ENCODE peak calls at places on chromosome 2, in six cellular contexts. V is Caco-2, L is colonic mucosa, K is brain microvascular endothelial cell, U is GM06990, M is HCT116. O is an unnamed sample.
A peak's percentile ranks its signal among the peaks of the same experiment; 100 is the strongest.

GRCh38 chr2:201622306-201622705 is 21.0 kb downstream of the TMEM237 start:
- DNase-seq in V (no peak), L (no peak), K (no peak), U (no peak), M (no peak), O (no peak)

GRCh38 chr2:74010087-74010541 is 25.4 kb downstream of the TET3 start:
- DNase-seq in V (no peak), L (no peak), K (no peak), U (no peak), M (no peak), O (peak; percentile 73)

GRCh38 chr2:9997936-9998335 is 45.4 kb upstream of the KLF11 start:
- DNase-seq in V (no peak), L (no peak), K (no peak), U (no peak), M (no peak), O (no peak)

GRCh38 chr2:98359986-98360385 is 13.7 kb downstream of the CNGA3 start:
- DNase-seq in V (no peak), L (no peak), K (no peak), U (no peak), M (no peak), O (no peak)

GRCh38 chr2:241820625-241821384 is 11.8 kb downstream of the NEU4 start:
- DNase-seq in V (no peak), L (no peak), K (no peak), U (peak; percentile 7), M (no peak), O (no peak)

GRCh38 chr2:1041012-1041805 is 90.6 kb downstream of the SNTG2 start:
- DNase-seq in V (no peak), L (no peak), K (no peak), U (no peak), M (no peak), O (no peak)

GRCh38 chr2:118686364-118686763 is 161.1 kb downstream of the EN1 start:
- DNase-seq in V (no peak), L (no peak), K (no peak), U (no peak), M (no peak), O (no peak)

GRCh38 chr2:240438810-240439697 is 3.6 kb downstream of the GPC1 start:
- DNase-seq in V (no peak), L (no peak), K (no peak), U (no peak), M (no peak), O (no peak)

GRCh38 chr2:12761109-12761508 is 44.4 kb downstream of the TRIB2 start:
- DNase-seq in V (no peak), L (no peak), K (no peak), U (no peak), M (no peak), O (no peak)

DNA sequence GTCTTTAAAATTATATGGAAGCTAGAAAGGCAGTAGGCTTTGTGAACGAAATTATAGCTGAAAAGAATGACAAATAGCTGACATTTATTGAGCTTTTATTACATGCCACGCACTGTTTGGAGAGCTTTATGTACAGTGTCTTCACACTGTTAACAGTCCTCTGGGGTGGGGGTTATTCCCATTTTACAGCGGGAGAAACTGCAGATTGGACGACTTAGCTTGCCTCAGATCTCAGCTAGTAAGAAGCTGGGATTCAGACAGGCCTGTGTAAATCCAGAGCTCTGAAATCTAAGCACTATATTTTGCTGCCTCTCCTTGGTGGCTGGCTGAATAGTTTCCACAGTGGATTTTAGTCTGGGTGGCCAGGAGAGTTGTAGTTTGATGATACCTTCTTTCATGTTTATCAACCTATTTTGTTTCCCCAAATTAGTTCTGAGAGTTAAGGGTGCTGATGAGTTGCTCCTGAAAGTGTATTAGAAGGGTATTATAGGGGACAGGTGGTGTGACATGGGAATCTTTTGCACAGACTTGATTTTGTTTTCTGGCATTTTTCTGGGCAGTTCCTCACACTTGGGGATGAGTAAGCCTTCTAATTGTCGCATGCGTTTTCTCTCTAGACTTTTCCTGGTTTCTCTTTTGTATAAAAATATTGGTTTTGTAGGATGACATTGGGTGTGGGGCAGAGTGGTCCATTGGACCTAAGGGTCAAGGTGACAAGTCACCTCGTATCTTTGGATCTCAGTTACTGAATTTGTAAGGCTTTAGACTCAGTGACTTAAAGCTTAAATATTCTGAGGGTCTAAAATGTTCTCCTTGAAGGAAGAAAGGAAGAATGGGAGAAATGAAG is 1.5 kb downstream of the ACSL3 start:
- DNase-seq in V (no peak), L (peak; percentile 52), K (no peak), U (no peak), M (no peak), O (no peak)
- TF ChIP-seq CTCF in V (no peak), L (no peak), K (peak; percentile 25), U (peak; percentile 1), M (no peak), O (peak; percentile 19)

GRCh38 chr2:126639276-126639675 is 16.7 kb upstream of the GYPC start:
- DNase-seq in V (no peak), L (no peak), K (no peak), U (no peak), M (no peak), O (peak; percentile 6)

GRCh38 chr2:126634273-126634861 is 21.6 kb upstream of the GYPC start:
- DNase-seq in V (no peak), L (peak; percentile 28), K (no peak), U (no peak), M (peak; percentile 4), O (no peak)

GRCh38 chr2:126638781-126639180 is 17.2 kb upstream of the GYPC start:
- DNase-seq in V (no peak), L (no peak), K (no peak), U (no peak), M (no peak), O (peak; percentile 1)

GRCh38 chr2:126635281-126635680 is 20.7 kb upstream of the GYPC start:
- DNase-seq in V (no peak), L (no peak), K (peak; percentile 40), U (no peak), M (no peak), O (no peak)

DNA sequence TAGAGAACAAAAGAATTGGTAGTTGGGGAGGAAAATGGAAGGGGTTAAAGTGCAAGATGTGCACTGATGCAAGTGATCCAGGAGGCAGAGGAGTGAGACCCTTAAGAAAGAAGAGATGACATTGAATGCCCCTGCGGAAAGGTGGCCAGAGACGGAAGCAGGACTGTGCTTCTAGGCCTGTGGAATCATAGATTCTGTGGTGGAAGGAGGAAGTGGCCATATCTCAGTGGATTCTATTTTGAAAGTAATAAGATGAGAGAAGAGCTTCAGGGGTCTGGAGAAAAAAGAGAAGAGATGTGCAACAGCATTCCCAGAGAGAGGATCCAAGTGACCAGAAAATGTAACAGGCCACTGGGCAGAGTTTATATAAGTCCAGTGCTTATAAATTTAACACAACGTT is 18.6 kb upstream of the GYPC start:
- DNase-seq in V (no peak), L (no peak), K (no peak), U (no peak), M (no peak), O (no peak)
- H3K4me3 ChIP-seq in V (no peak overlapping the region), L (no peak overlapping the region), K (no peak overlapping the region), U (no peak overlapping the region), M (no peak overlapping the region), O (no peak overlapping the region)

GRCh38 chr2:217832987-217833386 is 169.8 kb downstream of the TNS1 start:
- DNase-seq in V (no peak), L (no peak), K (no peak), U (no peak), M (no peak), O (no peak)
- H3K36me3 ChIP-seq in V (no peaks in the 10 kb centered on the region), L (no peaks in the 10 kb centered on the region), K (peaks cover 23% of the 10 kb centered on the region), U (no peaks in the 10 kb centered on the region), M (no peaks in the 10 kb centered on the region), O (peaks cover 64% of the 10 kb centered on the region)

GRCh38 chr2:197784956-197785941 is at the start of gene BOLL:
- DNase-seq in V (no peak), L (no peak), K (no peak), U (peak; percentile 9), M (no peak), O (no peak)

GRCh38 chr2:197782121-197782520 is 3.0 kb downstream of the BOLL start:
- DNase-seq in V (no peak), L (no peak), K (no peak), U (no peak), M (no peak), O (no peak)

DNA sequence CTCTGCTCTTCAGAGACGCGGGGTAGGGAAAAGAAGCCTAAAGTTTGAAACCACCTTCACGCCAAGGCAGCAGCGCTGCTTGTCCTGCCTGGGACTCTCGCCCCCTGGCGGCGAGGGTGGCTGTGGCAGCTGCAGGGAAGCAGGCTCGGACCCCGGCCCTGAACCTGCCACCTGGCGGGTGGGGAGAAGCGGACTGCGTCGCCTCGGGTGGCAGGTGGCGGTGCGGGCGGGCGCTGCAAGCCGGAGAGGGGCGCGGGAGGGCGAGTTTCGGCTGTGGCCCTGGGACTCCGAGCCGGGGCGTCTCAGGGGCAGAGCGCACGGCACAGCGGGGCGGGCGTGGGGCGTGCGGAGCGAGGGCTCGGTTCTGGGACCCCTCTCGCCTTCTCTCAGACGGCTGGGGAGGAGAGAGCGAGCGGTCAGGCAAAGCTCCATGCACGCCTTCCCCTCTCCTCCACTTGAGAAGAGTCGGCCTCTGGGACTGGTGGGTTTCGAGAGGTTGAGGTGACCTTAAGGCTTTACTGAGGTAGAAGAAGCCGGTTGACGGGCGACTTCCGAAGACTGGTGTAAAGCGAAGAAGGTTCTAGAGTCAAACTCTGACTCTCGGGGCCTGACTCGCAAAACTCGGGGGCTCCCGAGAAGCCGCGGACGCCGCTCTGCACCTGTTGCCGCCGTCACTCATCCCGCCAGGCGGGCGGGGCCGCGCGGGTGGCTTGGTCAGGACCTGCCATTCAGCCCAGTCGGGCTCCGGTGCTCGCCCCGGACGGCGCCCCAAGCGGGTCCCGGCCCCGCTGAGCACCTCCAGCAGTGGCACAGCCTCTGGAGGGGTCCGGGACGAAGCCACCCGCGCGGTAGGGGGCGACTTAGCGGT is 1.1 kb upstream of the BOLL start:
- DNase-seq in V (peak; percentile 25), L (peak; percentile 45), K (no peak), U (peak; percentile 65), M (no peak), O (no peak)
- TF ChIP-seq CTCF in V (no peak), L (peak; percentile 50), K (peak; percentile 65), U (peak; percentile 66), M (peak; percentile 43), O (no peak)

GRCh38 chr2:174846941-174847938 is 83.0 kb upstream of the CHRNA1 start:
- DNase-seq in V (no peak), L (no peak), K (peak; percentile 66), U (no peak), M (no peak), O (no peak)
- H3K4me3 ChIP-seq in V (no peak overlapping the region), L (no peak overlapping the region), K (peak overlapping the region; percentile 62), U (no peak overlapping the region), M (no peak overlapping the region), O (no peak overlapping the region)

O was measured in lung.